ENCODE peak calls at places on chromosomes 2 and 18, in six cellular contexts. I, E, J, Z, H and L are unnamed samples.

GRCh38 chr2:2698182-2699116 is 367.4 kb upstream of the MYT1L start:
- DNase-seq in I (no peak), E (no peak), J (no peak), Z (no peak), H (no peak), L (no peak)

GRCh38 chr2:200756618-200757321 is 54.9 kb upstream of the BZW1 start:
- DNase-seq in I (peak; percentile 52), E (no peak), J (peak; percentile 84), Z (no peak), H (no peak), L (peak; percentile 67)

GRCh38 chr2:150526827-150527226 is 39.4 kb upstream of the RND3 start:
- DNase-seq in I (no peak), E (no peak), J (peak; percentile 69), Z (no peak), H (no peak), L (peak; percentile 16)

GRCh38 chr18:55629136-55629535 is 41.1 kb upstream of the TCF4 start:
- DNase-seq in I (no peak), E (no peak), J (no peak), Z (no peak), H (no peak), L (no peak)

GRCh38 chr2:182068811-182069210 is 83.2 kb downstream of the PPP1R1C start:
- DNase-seq in I (no peak), E (no peak), J (no peak), Z (no peak), H (no peak), L (no peak)

GRCh38 chr18:44826418-44827259 is 146.0 kb downstream of the SETBP1 start:
- DNase-seq in I (peak; percentile 79), E (peak; percentile 47), J (peak; percentile 75), Z (no peak), H (peak; percentile 89), L (peak; percentile 67)

GRCh38 chr2:183224933-183225332 is 100.7 kb downstream of the NUP35 start:
- DNase-seq in I (no peak), E (no peak), J (peak; percentile 7), Z (no peak), H (no peak), L (peak; percentile 23)

GRCh38 chr2:66805136-66805535 is 370.2 kb downstream of the MEIS1 start:
- DNase-seq in I (no peak), E (no peak), J (no peak), Z (no peak), H (no peak), L (no peak)

GRCh38 chr2:38665854-38666577 is at the start of gene GALM:
- DNase-seq in I (peak; percentile 84), E (peak; percentile 57), J (peak; percentile 87), Z (peak; percentile 84), H (peak; percentile 96), L (peak; percentile 60)

GRCh38 chr2:235709969-235710879 is 216.4 kb downstream of the AGAP1 start:
- DNase-seq in I (no peak), E (peak; percentile 54), J (no peak), Z (no peak), H (peak; percentile 39), L (no peak)